ENCODE peak calls at places on chromosomes 2 and 18, in four cellular contexts. One of them, this sample, is unnamed.
A peak's percentile ranks its signal among the peaks of the same experiment; 100 is the strongest.

GRCh38 chr2:223537100-223537499 is 65.1 kb downstream of the SCG2 start:
- DNase-seq in SK-N-SH: no peak
- DNase-seq in GM23338: no peak
- DNase-seq in hepatocyte: no peak
- DNase-seq in this sample: no peak

GRCh38 chr2:54657664-54658083 is 65.8 kb upstream of the EML6 start:
- DNase-seq in SK-N-SH: peak; percentile 67
- DNase-seq in GM23338: peak; percentile 79
- DNase-seq in hepatocyte: peak; percentile 60
- DNase-seq in this sample: peak; percentile 69

GRCh38 chr2:127139766-127140165 is 32.8 kb upstream of the BIN1 start:
- DNase-seq in SK-N-SH: no peak
- DNase-seq in GM23338: no peak
- DNase-seq in hepatocyte: no peak
- DNase-seq in this sample: no peak

GRCh38 chr18:53698907-53699306 is 525.6 kb downstream of the MBD2 start:
- DNase-seq in SK-N-SH: peak; percentile 53
- DNase-seq in GM23338: peak; percentile 55
- DNase-seq in hepatocyte: peak; percentile 68
- DNase-seq in this sample: peak; percentile 68

GRCh38 chr2:112572005-112572404 is 12.4 kb upstream of the CHCHD5 start:
- DNase-seq in SK-N-SH: no peak
- DNase-seq in GM23338: no peak
- DNase-seq in hepatocyte: no peak
- DNase-seq in this sample: no peak

GRCh38 chr18:56861244-56861643 is 210.1 kb downstream of the WDR7 start:
- DNase-seq in SK-N-SH: no peak
- DNase-seq in GM23338: no peak
- DNase-seq in hepatocyte: peak; percentile 29
- DNase-seq in this sample: no peak

GRCh38 chr2:70083344-70084156 is 3.7 kb upstream of the PCBP1 start:
- DNase-seq in SK-N-SH: no peak
- DNase-seq in GM23338: no peak
- DNase-seq in hepatocyte: peak; percentile 71
- DNase-seq in this sample: no peak

GRCh38 chr2:43225788-43226557 is 433 bp downstream of the ZFP36L2 start:
- DNase-seq in SK-N-SH: peak; percentile 89
- DNase-seq in GM23338: peak; percentile 56
- DNase-seq in hepatocyte: peak; percentile 83
- DNase-seq in this sample: peak; percentile 86

GRCh38 chr18:48735070-48735676 is 196.3 kb downstream of the CTIF start:
- DNase-seq in SK-N-SH: no peak
- DNase-seq in GM23338: peak; percentile 49
- DNase-seq in hepatocyte: no peak
- DNase-seq in this sample: peak; percentile 35

GRCh38 chr2:233817305-233817980 is 36.9 kb downstream of the HJURP start:
- DNase-seq in SK-N-SH: no peak
- DNase-seq in GM23338: no peak
- DNase-seq in hepatocyte: no peak
- DNase-seq in this sample: no peak

GRCh38 chr2:117856415-117857210 is 42.1 kb downstream of the DDX18 start:
- DNase-seq in SK-N-SH: no peak
- DNase-seq in GM23338: peak; percentile 4
- DNase-seq in hepatocyte: no peak
- DNase-seq in this sample: no peak

GRCh38 chr2:75561566-75562512 is 1.1 kb upstream of the EVA1A start:
- DNase-seq in SK-N-SH: no peak
- DNase-seq in GM23338: no peak
- DNase-seq in hepatocyte: peak; percentile 20
- DNase-seq in this sample: no peak

GRCh38 chr2:10224734-10225133 is 78.0 kb upstream of the HPCAL1 start:
- DNase-seq in SK-N-SH: no peak
- DNase-seq in GM23338: no peak
- DNase-seq in hepatocyte: no peak
- DNase-seq in this sample: no peak

GRCh38 chr2:236962816-236963215 is 122.9 kb upstream of the COPS8 start:
- DNase-seq in SK-N-SH: no peak
- DNase-seq in GM23338: no peak
- DNase-seq in hepatocyte: no peak
- DNase-seq in this sample: no peak

GRCh38 chr2:187971893-187972292 is 319.8 kb upstream of the GULP1 start:
- DNase-seq in SK-N-SH: no peak
- DNase-seq in GM23338: peak; percentile 73
- DNase-seq in hepatocyte: no peak
- DNase-seq in this sample: no peak

GRCh38 chr2:62140785-62141740 is 54.9 kb upstream of the B3GNT2 start:
- DNase-seq in SK-N-SH: no peak
- DNase-seq in GM23338: no peak
- DNase-seq in hepatocyte: no peak
- DNase-seq in this sample: no peak

GRCh38 chr2:79935771-79936657 is 368.5 kb downstream of the LRRTM1 start:
- DNase-seq in SK-N-SH: peak; percentile 48
- DNase-seq in GM23338: peak; percentile 92
- DNase-seq in hepatocyte: peak; percentile 81
- DNase-seq in this sample: peak; percentile 79

GRCh38 chr18:76565238-76566173 is 70.5 kb upstream of the ZNF516 start:
- DNase-seq in SK-N-SH: peak; percentile 55
- DNase-seq in GM23338: peak; percentile 89
- DNase-seq in hepatocyte: peak; percentile 89
- DNase-seq in this sample: peak; percentile 85

GRCh38 chr2:112692496-112692911 is 28.3 kb upstream of the NT5DC4 start:
- DNase-seq in SK-N-SH: no peak
- DNase-seq in GM23338: peak; percentile 49
- DNase-seq in hepatocyte: peak; percentile 91
- DNase-seq in this sample: no peak

GRCh38 chr2:136238214-136238551 is 120.2 kb upstream of the CXCR4 start:
- DNase-seq in SK-N-SH: no peak
- DNase-seq in GM23338: no peak
- DNase-seq in hepatocyte: no peak
- DNase-seq in this sample: no peak

GRCh38 chr2:145617906-145618305 is 1098.0 kb upstream of the ZEB2 start:
- DNase-seq in SK-N-SH: no peak
- DNase-seq in GM23338: no peak
- DNase-seq in hepatocyte: no peak
- DNase-seq in this sample: no peak

GRCh38 chr2:69159988-69160387 is 147.0 kb downstream of the ANTXR1 start:
- DNase-seq in SK-N-SH: no peak
- DNase-seq in GM23338: peak; percentile 81
- DNase-seq in hepatocyte: peak; percentile 13
- DNase-seq in this sample: peak; percentile 14

GRCh38 chr2:17306219-17306618 is 212.0 kb downstream of the RAD51AP2 start:
- DNase-seq in SK-N-SH: no peak
- DNase-seq in GM23338: no peak
- DNase-seq in hepatocyte: no peak
- DNase-seq in this sample: no peak

GRCh38 chr2:109700680-109701274 is 86.6 kb downstream of the SOWAHC start:
- DNase-seq in SK-N-SH: no peak
- DNase-seq in GM23338: peak; percentile 5
- DNase-seq in hepatocyte: no peak
- DNase-seq in this sample: no peak

GRCh38 chr2:80058562-80058961 is 246.0 kb downstream of the LRRTM1 start:
- DNase-seq in SK-N-SH: no peak
- DNase-seq in GM23338: peak; percentile 83
- DNase-seq in hepatocyte: no peak
- DNase-seq in this sample: peak; percentile 51

GRCh38 chr2:25309402-25309801 is 32.3 kb downstream of the DNMT3A start:
- DNase-seq in SK-N-SH: peak; percentile 85
- DNase-seq in GM23338: peak; percentile 91
- DNase-seq in hepatocyte: peak; percentile 58
- DNase-seq in this sample: peak; percentile 75

GRCh38 chr2:198890490-198890889 is 567.2 kb downstream of the SATB2 start:
- DNase-seq in SK-N-SH: no peak
- DNase-seq in GM23338: no peak
- DNase-seq in hepatocyte: no peak
- DNase-seq in this sample: no peak

GRCh38 chr2:33230133-33230618 is 246.3 kb upstream of the RASGRP3 start:
- DNase-seq in SK-N-SH: no peak
- DNase-seq in GM23338: no peak
- DNase-seq in hepatocyte: no peak
- DNase-seq in this sample: no peak

GRCh38 chr2:197813093-197813787 is 8.8 kb downstream of the PLCL1 start:
- DNase-seq in SK-N-SH: peak; percentile 36
- DNase-seq in GM23338: peak; percentile 50
- DNase-seq in hepatocyte: peak; percentile 37
- DNase-seq in this sample: no peak

GRCh38 chr2:160736148-160736547 is 242.5 kb upstream of the RBMS1 start:
- DNase-seq in SK-N-SH: no peak
- DNase-seq in GM23338: no peak
- DNase-seq in hepatocyte: no peak
- DNase-seq in this sample: no peak

GRCh38 chr2:148989882-148990493 is 48.5 kb upstream of the LYPD6B start:
- DNase-seq in SK-N-SH: peak; percentile 64
- DNase-seq in GM23338: peak; percentile 86
- DNase-seq in hepatocyte: peak; percentile 83
- DNase-seq in this sample: peak; percentile 80

GRCh38 chr2:26495705-26496271 is 17.9 kb upstream of the OTOF start:
- DNase-seq in SK-N-SH: no peak
- DNase-seq in GM23338: peak; percentile 73
- DNase-seq in hepatocyte: no peak
- DNase-seq in this sample: peak; percentile 89

GRCh38 chr2:10931710-10932255 is 20.0 kb downstream of the KCNF1 start:
- DNase-seq in SK-N-SH: no peak
- DNase-seq in GM23338: no peak
- DNase-seq in hepatocyte: no peak
- DNase-seq in this sample: no peak

GRCh38 chr2:102101097-102101843 is 41.3 kb upstream of the IL1R1 start:
- DNase-seq in SK-N-SH: no peak
- DNase-seq in GM23338: no peak
- DNase-seq in hepatocyte: no peak
- DNase-seq in this sample: no peak

GRCh38 chr2:230873670-230874401 is 9.1 kb downstream of the ITM2C start:
- DNase-seq in SK-N-SH: no peak
- DNase-seq in GM23338: no peak
- DNase-seq in hepatocyte: no peak
- DNase-seq in this sample: no peak

GRCh38 chr2:156666130-156666785 is 230.1 kb downstream of the GPD2 start:
- DNase-seq in SK-N-SH: no peak
- DNase-seq in GM23338: no peak
- DNase-seq in hepatocyte: no peak
- DNase-seq in this sample: no peak
- TF ChIP-seq EZH2phosphoT487 in SK-N-SH: no peak
- TF ChIP-seq EZH2phosphoT487 in GM23338: no peak
- TF ChIP-seq EZH2phosphoT487 in hepatocyte: no peak
- TF ChIP-seq EZH2phosphoT487 in this sample: no peak

GRCh38 chr18:13612111-13612997 is 114.0 kb downstream of the FAM210A start:
- DNase-seq in SK-N-SH: peak; percentile 67
- DNase-seq in GM23338: no peak
- DNase-seq in hepatocyte: no peak
- DNase-seq in this sample: no peak

GRCh38 chr18:13614318-13614643 is 112.1 kb downstream of the FAM210A start:
- DNase-seq in SK-N-SH: no peak
- DNase-seq in GM23338: no peak
- DNase-seq in hepatocyte: no peak
- DNase-seq in this sample: no peak

GRCh38 chr18:13614701-13615288 is 111.6 kb downstream of the FAM210A start:
- DNase-seq in SK-N-SH: no peak
- DNase-seq in GM23338: no peak
- DNase-seq in hepatocyte: no peak
- DNase-seq in this sample: no peak

GRCh38 chr18:13613099-13613498 is 113.3 kb downstream of the FAM210A start:
- DNase-seq in SK-N-SH: no peak
- DNase-seq in GM23338: no peak
- DNase-seq in hepatocyte: no peak
- DNase-seq in this sample: no peak

GRCh38 chr18:13613591-13614317 is 112.6 kb downstream of the FAM210A start:
- DNase-seq in SK-N-SH: no peak
- DNase-seq in GM23338: no peak
- DNase-seq in hepatocyte: no peak
- DNase-seq in this sample: no peak
- H3K4me3 ChIP-seq in SK-N-SH: no peak overlapping the region
- H3K4me3 ChIP-seq in GM23338: no peak overlapping the region
- H3K4me3 ChIP-seq in hepatocyte: no peak overlapping the region
- H3K4me3 ChIP-seq in this sample: no peak overlapping the region

DNA sequence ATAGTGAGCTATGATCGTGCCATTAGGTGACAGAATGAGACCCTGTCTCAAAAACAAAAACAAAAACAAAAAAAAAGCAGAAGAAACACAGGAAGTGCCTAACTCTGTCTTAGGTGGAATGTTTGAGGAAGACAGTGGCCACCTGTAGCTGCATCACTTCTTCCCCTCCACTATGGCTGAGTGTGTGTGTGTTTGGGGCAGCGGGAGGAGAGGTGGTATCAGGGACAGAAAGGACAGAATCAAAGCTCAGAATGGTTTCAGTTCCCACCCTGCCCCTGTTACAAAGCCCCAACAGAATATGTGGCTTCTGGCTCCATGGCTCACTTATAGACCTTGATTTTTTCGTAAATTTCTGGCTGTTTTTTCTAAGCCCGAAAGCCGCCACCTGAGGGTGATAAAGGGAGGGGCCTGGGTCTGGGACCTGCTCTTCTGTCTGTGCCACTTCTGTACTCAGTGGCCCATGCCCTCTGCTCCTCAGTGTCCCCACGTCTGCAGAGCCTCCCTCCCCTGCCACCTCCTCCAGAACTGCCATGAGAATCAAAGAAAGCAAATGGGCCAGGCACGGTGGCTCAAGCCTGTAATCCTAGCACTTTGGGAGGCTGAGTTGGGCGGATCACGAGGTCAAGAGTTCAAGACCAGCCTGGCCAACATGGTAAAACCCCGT is 27.4 kb downstream of the SERTAD2 start:
- DNase-seq in SK-N-SH: no peak
- DNase-seq in GM23338: no peak
- DNase-seq in hepatocyte: no peak
- DNase-seq in this sample: no peak
- TF ChIP-seq EZH2phosphoT487 in SK-N-SH: no peak
- TF ChIP-seq EZH2phosphoT487 in GM23338: no peak
- TF ChIP-seq EZH2phosphoT487 in hepatocyte: no peak
- TF ChIP-seq EZH2phosphoT487 in this sample: no peak

GRCh38 chr2:121904656-121905055 is 149.2 kb downstream of the TSN start:
- DNase-seq in SK-N-SH: no peak
- DNase-seq in GM23338: no peak
- DNase-seq in hepatocyte: no peak
- DNase-seq in this sample: no peak

GRCh38 chr2:121903037-121903689 is 147.7 kb downstream of the TSN start:
- DNase-seq in SK-N-SH: peak; percentile 79
- DNase-seq in GM23338: no peak
- DNase-seq in hepatocyte: no peak
- DNase-seq in this sample: no peak

GRCh38 chr2:121902616-121903015 is 147.2 kb downstream of the TSN start:
- DNase-seq in SK-N-SH: no peak
- DNase-seq in GM23338: peak; percentile 13
- DNase-seq in hepatocyte: no peak
- DNase-seq in this sample: no peak

GRCh38 chr2:121900391-121900790 is 144.9 kb downstream of the TSN start:
- DNase-seq in SK-N-SH: no peak
- DNase-seq in GM23338: no peak
- DNase-seq in hepatocyte: no peak
- DNase-seq in this sample: no peak

DNA sequence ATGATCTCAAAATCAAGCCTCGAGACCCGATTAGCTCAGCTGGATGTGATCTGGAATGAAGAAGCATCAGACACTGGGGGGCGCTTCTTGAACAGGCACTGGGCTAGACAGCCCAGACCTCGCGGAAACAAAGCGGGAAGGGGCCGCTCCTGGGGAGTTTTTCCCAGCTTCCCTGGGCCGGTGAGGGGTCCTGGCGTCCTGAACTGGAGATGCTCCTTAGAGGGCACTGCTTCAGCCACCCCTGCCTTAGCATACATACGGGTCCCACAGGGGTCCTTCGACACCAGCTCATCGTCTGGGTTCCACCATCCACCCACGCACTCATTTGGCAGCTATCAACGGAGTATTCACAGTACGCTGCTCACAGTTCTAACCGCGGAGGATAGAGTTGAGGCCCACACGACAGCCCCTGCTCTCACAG is 146.7 kb downstream of the TSN start:
- DNase-seq in SK-N-SH: no peak
- DNase-seq in GM23338: peak; percentile 70
- DNase-seq in hepatocyte: no peak
- DNase-seq in this sample: peak; percentile 23
- H3K4me3 ChIP-seq in SK-N-SH: no peak overlapping the region
- H3K4me3 ChIP-seq in GM23338: no peak overlapping the region
- H3K4me3 ChIP-seq in hepatocyte: no peak overlapping the region
- H3K4me3 ChIP-seq in this sample: no peak overlapping the region

This sample was measured in neural progenitor cell.